ENCODE peak calls at places on chromosomes 13 and 19, in seven cellular contexts. G is CD8-positive, alpha-beta memory T cell; R is CD8-positive, alpha-beta T cell; P is uterus; Z is IMR-90; H is A549; A is transverse colon. X is an unnamed sample.

GRCh38 chr19:14347999-14348889 is 33.0 kb upstream of the ADGRE5 start:
- DNase-seq in A (peak), Z (no peak), R (peak), G (peak), H (peak), P (peak), X (peak)

GRCh38 chr19:49749055-49749716 is 13.9 kb downstream of the TSKS start:
- DNase-seq in A (no peak), G (no peak), R (no peak), Z (peak), P (no peak), H (peak), X (no peak)

GRCh38 chr19:57712222-57712621 is 3.2 kb upstream of the ZNF154 start:
- DNase-seq in P (no peak), R (no peak), G (no peak), Z (no peak), A (no peak), H (no peak), X (no peak)

GRCh38 chr13:37211542-37211941 is 106.1 kb upstream of the CSNK1A1L start:
- DNase-seq in R (no peak), H (no peak), G (no peak), Z (no peak), A (no peak), P (no peak), X (no peak)

GRCh38 chr19:7915250-7916136 is 863 bp downstream of the TGFBR3L start:
- DNase-seq in G (no peak), P (no peak), R (no peak), Z (no peak), A (no peak), H (no peak), X (no peak)

GRCh38 chr13:99919132-99919531 is 52.4 kb downstream of the ZIC5 start:
- DNase-seq in P (no peak), Z (no peak), G (no peak), A (no peak), R (no peak), H (no peak), X (no peak)

GRCh38 chr13:46168341-46168740 is 13.6 kb downstream of the LCP1 start:
- DNase-seq in R (no peak), P (peak), A (peak), Z (no peak), H (no peak), G (no peak), X (no peak)

GRCh38 chr19:56547535-56547934 is 8.8 kb downstream of the ZFP28 start:
- DNase-seq in H (no peak), Z (no peak), P (no peak), G (no peak), A (no peak), R (no peak), X (no peak)

GRCh38 chr19:15122331-15123030 is 15.3 kb downstream of the SYDE1 start:
- DNase-seq in G (no peak), P (no peak), Z (no peak), R (no peak), A (no peak), H (no peak), X (no peak)

GRCh38 chr19:5099822-5100221 is 130.9 kb downstream of the KDM4B start:
- DNase-seq in R (no peak), Z (no peak), A (no peak), P (no peak), H (no peak), G (no peak), X (no peak)

GRCh38 chr19:51750381-51751124 is 1.1 kb downstream of the FPR1 start:
- DNase-seq in Z (no peak), R (no peak), A (no peak), H (no peak), P (no peak), G (no peak), X (no peak)

GRCh38 chr19:33394006-33394722 is 20.7 kb downstream of the CEBPG start:
- DNase-seq in A (no peak), G (no peak), Z (peak), R (no peak), H (no peak), P (peak), X (no peak)

GRCh38 chr13:43816401-43816889 is 29.7 kb upstream of the ENOX1 start:
- DNase-seq in H (no peak), A (no peak), G (no peak), R (no peak), P (no peak), Z (no peak), X (no peak)
- H3K4me3 ChIP-seq in H (no peak), A (no peak), G (no peak), R (no peak), P (no peak), Z (no peak), X (no peak)

DNA sequence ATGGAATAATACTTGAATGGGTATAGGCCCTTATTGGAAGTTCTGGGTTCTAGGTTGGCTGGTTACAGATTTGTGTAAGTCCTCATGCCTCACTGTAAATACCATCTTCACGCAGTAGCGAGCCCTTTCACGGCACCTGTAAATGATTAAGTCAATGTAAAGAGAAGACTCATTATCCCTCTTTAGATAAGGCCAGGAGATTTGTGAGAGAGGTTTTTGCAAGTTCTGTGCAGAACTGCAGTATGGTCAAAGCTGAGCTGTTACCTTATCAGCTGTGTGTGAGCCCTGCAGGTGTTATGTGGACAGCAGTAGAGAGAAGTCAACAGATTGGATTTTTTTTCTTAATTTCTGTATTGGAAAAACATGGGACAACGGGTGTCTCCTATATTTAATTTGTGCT is 141.6 kb downstream of the SHISA2 start:
- DNase-seq in P (no peak), A (no peak), H (no peak), Z (no peak), R (no peak), G (no peak), X (no peak)
- H3K4me3 ChIP-seq in P (no peak), A (no peak), H (no peak), Z (no peak), R (no peak), G (no peak), X (no peak)

GRCh38 chr13:38785047-38785446 is 98.2 kb downstream of the FREM2 start:
- DNase-seq in R (no peak), H (no peak), A (no peak), G (no peak), P (no peak), Z (no peak), X (peak)
- H3K4me3 ChIP-seq in R (no peak), H (no peak), A (peak), G (no peak), P (no peak), Z (no peak), X (no peak)

GRCh38 chr13:19266979-19267378 is 85.4 kb upstream of the TUBA3C start:
- DNase-seq in H (no peak), G (no peak), P (no peak), Z (no peak), R (no peak), A (no peak), X (no peak)

GRCh38 chr13:19268331-19268730 is 86.7 kb upstream of the TUBA3C start:
- DNase-seq in Z (no peak), A (no peak), P (no peak), H (no peak), G (no peak), R (no peak), X (no peak)

GRCh38 chr13:19264711-19265110 is 83.1 kb upstream of the TUBA3C start:
- DNase-seq in P (no peak), Z (no peak), A (no peak), H (no peak), G (no peak), R (no peak), X (no peak)

GRCh38 chr13:19267746-19268145 is 86.1 kb upstream of the TUBA3C start:
- DNase-seq in H (no peak), Z (no peak), G (no peak), P (no peak), A (no peak), R (no peak), X (no peak)
- H3K4me3 ChIP-seq in H (no peak), Z (no peak), G (no peak), P (no peak), A (no peak), R (no peak), X (no peak)

DNA sequence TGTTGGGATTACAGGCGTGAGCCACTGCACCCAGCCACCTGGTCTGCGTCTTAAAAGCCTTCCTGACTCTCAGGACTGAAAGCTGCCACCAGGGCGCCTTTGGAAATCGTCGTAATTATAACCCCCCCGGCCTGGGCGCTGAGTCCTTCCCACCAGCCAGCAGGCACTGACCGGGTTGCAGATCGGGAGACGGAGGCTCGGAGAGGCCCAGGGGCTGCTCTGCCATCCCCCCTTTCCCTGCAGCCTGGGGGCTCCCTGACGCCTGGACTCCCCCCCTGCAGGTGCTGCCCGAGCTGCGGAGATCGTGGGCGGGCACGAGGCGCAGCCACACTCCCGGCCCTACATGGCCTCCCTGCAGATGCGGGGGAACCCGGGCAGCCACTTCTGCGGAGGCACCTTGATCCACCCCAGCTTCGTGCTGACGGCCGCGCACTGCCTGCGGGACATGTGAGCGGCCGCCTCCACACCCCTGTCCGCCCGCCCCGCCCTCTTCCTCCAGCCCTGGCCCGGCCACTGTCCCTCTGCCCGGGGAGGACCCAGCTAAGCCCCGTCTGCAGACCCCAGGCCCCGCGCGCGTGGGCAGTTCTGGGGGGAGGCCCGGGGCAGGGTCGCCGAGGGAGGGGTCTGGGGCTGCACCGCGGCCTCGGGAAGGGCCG is 2.5 kb downstream of the PRTN3 start:
- DNase-seq in P (no peak), G (no peak), R (no peak), Z (no peak), A (no peak), H (no peak), X (peak)
- H3K4me3 ChIP-seq in P (no peak), G (no peak), R (no peak), Z (no peak), A (peak), H (peak), X (no peak)

GRCh38 chr13:47796816-47797215 is 204.3 kb downstream of the SUCLA2 start:
- DNase-seq in R (no peak), A (no peak), P (no peak), H (no peak), G (no peak), Z (no peak), X (no peak)
- H3K4me3 ChIP-seq in R (no peak), A (no peak), P (no peak), H (no peak), G (no peak), Z (no peak), X (no peak)

GRCh38 chr13:83589816-83590215 is 292.5 kb downstream of the SLITRK1 start:
- DNase-seq in A (no peak), Z (no peak), R (no peak), P (no peak), G (no peak), H (no peak), X (no peak)
- H3K4me3 ChIP-seq in A (no peak), Z (no peak), R (no peak), P (no peak), G (no peak), H (no peak), X (no peak)

DNA sequence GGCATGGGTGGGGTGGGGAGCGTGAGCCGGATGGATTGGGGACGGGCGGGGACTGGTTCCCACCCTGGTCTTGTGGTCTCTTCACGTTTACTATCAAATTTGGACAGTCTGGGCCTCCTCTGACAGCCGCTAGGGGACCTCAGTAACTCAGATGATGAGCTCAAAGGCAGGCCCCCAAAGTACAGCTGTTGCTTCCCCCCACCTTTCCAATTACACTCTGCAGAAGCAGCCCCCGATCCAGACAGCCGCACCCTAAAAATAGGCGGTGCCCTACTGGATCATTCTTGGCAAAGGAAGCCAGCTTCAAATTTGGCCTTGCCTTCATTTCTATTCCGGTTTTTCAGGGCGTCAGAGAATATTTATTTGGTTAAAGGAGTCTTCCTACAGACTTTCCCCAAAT is 1.9 kb upstream of the FOXO1 start:
- DNase-seq in Z (no peak), G (peak), P (peak), H (peak), A (peak), R (peak), X (peak)
- H3K4me3 ChIP-seq in Z (no peak), G (peak), P (no peak), H (no peak), A (peak), R (peak), X (no peak)

X was measured in mucosa of descending colon.